ENCODE peak calls at places on chromosomes 6 and 20, in five cellular contexts. One of them, this sample, is unnamed.

GRCh38 chr6:135280375-135281136 is 99.4 kb downstream of the MYB start:
- DNase-seq in trophoblast cell: no peak
- DNase-seq in H1: no peak
- DNase-seq in IMR-90: peak; percentile 70
- DNase-seq in neuronal stem cell: no peak
- DNase-seq in this sample: peak; percentile 84

GRCh38 chr6:148739822-148740128 is 7.1 kb upstream of the UST start:
- DNase-seq in H1: no peak
- DNase-seq in neuronal stem cell: no peak
- DNase-seq in trophoblast cell: no peak
- DNase-seq in IMR-90: no peak
- DNase-seq in this sample: no peak

GRCh38 chr6:21523652-21524051 is 69.9 kb upstream of the SOX4 start:
- DNase-seq in IMR-90: no peak
- DNase-seq in neuronal stem cell: no peak
- DNase-seq in H1: no peak
- DNase-seq in trophoblast cell: no peak
- DNase-seq in this sample: no peak

GRCh38 chr20:51497542-51498467 is 44.7 kb downstream of the NFATC2 start:
- DNase-seq in trophoblast cell: no peak
- DNase-seq in IMR-90: peak; percentile 31
- DNase-seq in H1: no peak
- DNase-seq in neuronal stem cell: no peak
- DNase-seq in this sample: no peak

GRCh38 chr6:1872649-1873131 is 263.0 kb downstream of the FOXC1 start:
- DNase-seq in IMR-90: peak; percentile 79
- DNase-seq in H1: no peak
- DNase-seq in neuronal stem cell: no peak
- DNase-seq in trophoblast cell: no peak
- DNase-seq in this sample: peak; percentile 82

GRCh38 chr20:32292548-32292947 is 15.1 kb downstream of the KIF3B start:
- DNase-seq in neuronal stem cell: no peak
- DNase-seq in IMR-90: no peak
- DNase-seq in trophoblast cell: no peak
- DNase-seq in H1: no peak
- DNase-seq in this sample: no peak

GRCh38 chr6:136347847-136348246 is 58.2 kb upstream of the BCLAF1 start:
- DNase-seq in neuronal stem cell: no peak
- DNase-seq in trophoblast cell: no peak
- DNase-seq in H1: no peak
- DNase-seq in IMR-90: no peak
- DNase-seq in this sample: no peak

GRCh38 chr6:157551041-157551832 is 170.2 kb downstream of the ZDHHC14 start:
- DNase-seq in IMR-90: no peak
- DNase-seq in H1: no peak
- DNase-seq in trophoblast cell: peak; percentile 17
- DNase-seq in neuronal stem cell: no peak
- DNase-seq in this sample: no peak

GRCh38 chr20:40925829-40926228 is 102.8 kb upstream of the TOP1 start:
- DNase-seq in trophoblast cell: no peak
- DNase-seq in neuronal stem cell: no peak
- DNase-seq in H1: no peak
- DNase-seq in IMR-90: no peak
- DNase-seq in this sample: no peak
- H3K4me3 ChIP-seq in trophoblast cell: no peak overlapping the region
- H3K4me3 ChIP-seq in neuronal stem cell: no peak overlapping the region
- H3K4me3 ChIP-seq in H1: no peak overlapping the region
- H3K4me3 ChIP-seq in IMR-90: no peak overlapping the region
- H3K4me3 ChIP-seq in this sample: no peak overlapping the region

DNA sequence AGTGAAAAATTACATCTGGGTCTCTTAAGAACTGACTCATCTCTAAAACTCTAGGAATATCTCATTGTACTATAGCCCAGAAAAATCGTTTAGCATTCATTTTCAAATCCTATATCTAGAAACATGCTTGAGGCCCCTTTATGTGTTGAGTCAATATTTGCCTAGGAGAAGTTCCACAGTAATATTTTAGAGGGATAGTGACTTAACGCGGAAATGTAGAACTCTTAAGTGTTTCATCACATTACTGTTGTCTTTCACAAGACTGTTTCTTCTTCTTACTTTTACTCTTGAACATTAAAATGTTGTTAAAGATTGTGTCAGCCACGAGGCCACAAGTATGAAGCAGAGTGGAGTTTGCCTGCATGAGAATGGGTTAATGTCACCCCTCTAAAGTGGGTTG is 23.0 kb upstream of the MYLIP start:
- DNase-seq in IMR-90: peak; percentile 5
- DNase-seq in trophoblast cell: no peak
- DNase-seq in neuronal stem cell: no peak
- DNase-seq in H1: no peak
- DNase-seq in this sample: peak; percentile 66
- H4K91ac ChIP-seq in IMR-90: no peak overlapping the region
- H4K91ac ChIP-seq in trophoblast cell: no peak overlapping the region
- H4K91ac ChIP-seq in neuronal stem cell: no peak overlapping the region
- H4K91ac ChIP-seq in H1: no peak overlapping the region
- H4K91ac ChIP-seq in this sample: no peak overlapping the region

DNA sequence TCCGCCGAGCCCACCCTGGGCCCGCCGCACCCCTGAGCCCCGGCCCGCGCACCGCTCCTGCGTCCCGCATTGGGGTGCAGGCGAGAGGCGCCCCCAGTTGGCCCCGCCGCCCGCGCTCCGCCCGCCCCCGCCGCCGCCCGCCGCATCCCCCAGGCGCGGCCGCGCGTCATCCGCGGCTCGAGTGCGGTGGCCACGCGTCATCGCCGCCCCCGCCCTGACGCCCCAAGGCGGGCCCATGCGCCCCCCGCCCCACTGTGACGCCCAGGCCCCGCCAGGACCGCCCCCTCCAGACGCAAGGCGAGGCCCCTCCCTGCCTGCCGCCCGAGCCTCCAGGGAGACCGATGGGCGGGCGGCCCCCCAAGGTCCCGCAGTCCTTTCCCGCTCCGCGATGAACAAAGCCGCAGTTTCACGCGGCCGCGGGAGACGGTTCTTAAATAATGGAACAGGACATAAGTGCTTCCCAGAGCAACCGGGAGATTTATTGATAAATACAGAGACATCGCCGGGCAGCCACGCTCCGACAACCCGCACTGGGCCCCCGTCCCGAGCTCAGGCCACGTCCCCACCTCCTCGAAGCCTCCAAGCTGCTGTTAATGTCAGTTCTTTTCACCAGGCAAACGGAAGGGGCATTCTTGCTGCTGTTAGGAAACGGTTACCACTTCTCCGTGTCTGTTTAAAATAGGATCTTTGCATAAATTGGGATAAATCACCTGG is at the start of gene ANKRD60:
- DNase-seq in H1: no peak
- DNase-seq in IMR-90: peak; percentile 73
- DNase-seq in trophoblast cell: no peak
- DNase-seq in neuronal stem cell: peak; percentile 54
- DNase-seq in this sample: peak; percentile 62
- H3K14ac ChIP-seq in H1: no peak within 1 kb of the TSS
- H3K14ac ChIP-seq in IMR-90: peak within 1 kb of the TSS; percentile 64
- H3K14ac ChIP-seq in trophoblast cell: no peak within 1 kb of the TSS
- H3K14ac ChIP-seq in neuronal stem cell: no peak within 1 kb of the TSS
- H3K14ac ChIP-seq in this sample: no peak within 1 kb of the TSS

GRCh38 chr6:107657755-107658461 is 166.2 kb downstream of the SCML4 start:
- DNase-seq in trophoblast cell: no peak
- DNase-seq in neuronal stem cell: no peak
- DNase-seq in H1: no peak
- DNase-seq in IMR-90: peak; percentile 86
- DNase-seq in this sample: peak; percentile 93
- H3K4me3 ChIP-seq in trophoblast cell: no peak overlapping the region
- H3K4me3 ChIP-seq in neuronal stem cell: no peak overlapping the region
- H3K4me3 ChIP-seq in H1: no peak overlapping the region
- H3K4me3 ChIP-seq in IMR-90: peak overlapping the region; percentile 4
- H3K4me3 ChIP-seq in this sample: no peak overlapping the region

GRCh38 chr6:128513878-128514277 is 6.5 kb downstream of the PTPRK start:
- DNase-seq in neuronal stem cell: no peak
- DNase-seq in trophoblast cell: no peak
- DNase-seq in H1: no peak
- DNase-seq in IMR-90: no peak
- DNase-seq in this sample: no peak

GRCh38 chr6:128518531-128519131 is 1.8 kb downstream of the PTPRK start:
- DNase-seq in IMR-90: no peak
- DNase-seq in trophoblast cell: no peak
- DNase-seq in neuronal stem cell: no peak
- DNase-seq in H1: no peak
- DNase-seq in this sample: no peak

GRCh38 chr6:128516514-128516898 is 3.9 kb downstream of the PTPRK start:
- DNase-seq in H1: no peak
- DNase-seq in trophoblast cell: no peak
- DNase-seq in IMR-90: peak; percentile 48
- DNase-seq in neuronal stem cell: no peak
- DNase-seq in this sample: peak; percentile 62

GRCh38 chr6:128517124-128517523 is 3.3 kb downstream of the PTPRK start:
- DNase-seq in H1: no peak
- DNase-seq in IMR-90: no peak
- DNase-seq in trophoblast cell: no peak
- DNase-seq in neuronal stem cell: no peak
- DNase-seq in this sample: no peak

DNA sequence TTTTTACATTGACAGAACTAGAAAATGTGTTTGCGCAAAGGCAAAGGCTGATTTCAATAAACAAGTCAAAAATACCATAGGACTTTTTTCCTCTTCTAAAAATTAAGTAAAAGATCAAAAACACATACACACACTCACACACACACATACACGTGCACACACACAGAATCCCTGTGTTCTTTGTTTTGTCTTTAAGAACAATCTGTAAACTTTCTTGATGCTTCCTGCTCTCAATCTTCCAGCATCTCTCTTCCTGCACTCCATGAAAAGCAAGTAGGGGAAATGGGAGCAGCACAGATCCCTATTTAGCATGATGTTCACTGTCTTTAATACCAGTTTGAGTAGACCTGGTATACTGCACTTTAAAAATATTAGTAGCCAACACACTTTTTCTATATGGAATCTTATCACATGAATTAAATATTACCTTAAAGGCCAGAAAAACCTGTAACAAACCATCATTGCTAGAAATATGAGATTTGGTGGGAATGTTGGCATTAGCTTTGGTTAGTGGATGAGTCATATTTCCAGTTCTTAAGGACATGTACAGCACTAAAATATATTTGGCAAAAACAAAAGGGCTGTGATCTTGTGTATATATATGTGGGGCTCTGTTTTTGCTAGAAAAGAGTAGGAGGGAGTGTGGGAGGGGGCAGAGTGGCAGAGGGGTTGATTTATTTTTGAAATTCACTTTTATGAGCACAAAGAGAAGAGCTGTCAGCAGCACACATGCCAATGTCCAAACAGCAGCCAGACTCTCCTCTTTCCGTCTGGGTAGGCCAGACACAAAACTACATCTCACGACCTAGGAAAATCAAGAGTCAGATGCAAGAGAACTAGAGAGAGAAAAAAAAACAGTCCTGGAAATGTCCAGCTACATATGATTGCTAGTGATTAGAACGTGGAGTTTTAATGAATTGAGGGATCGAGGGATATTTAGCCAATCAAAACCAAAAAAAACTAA is 4.6 kb downstream of the PTPRK start:
- DNase-seq in trophoblast cell: no peak
- DNase-seq in H1: no peak
- DNase-seq in IMR-90: peak; percentile 68
- DNase-seq in neuronal stem cell: no peak
- DNase-seq in this sample: peak; percentile 59
- H4K91ac ChIP-seq in trophoblast cell: no peak overlapping the region
- H4K91ac ChIP-seq in H1: no peak overlapping the region
- H4K91ac ChIP-seq in IMR-90: no peak overlapping the region
- H4K91ac ChIP-seq in neuronal stem cell: no peak overlapping the region
- H4K91ac ChIP-seq in this sample: no peak overlapping the region